ENCODE peak calls at places on chromosome 15, in six cellular contexts. One of them, this sample, is unnamed.

GRCh38 chr15:77804210-77804609 is 171.5 kb upstream of the LINGO1 start:
- DNase-seq in right cardiac atrium: no peak
- DNase-seq in aorta: no peak
- DNase-seq in AG09309: no peak
- DNase-seq in DND-41: no peak
- DNase-seq in transverse colon: no peak
- DNase-seq in this sample: no peak

GRCh38 chr15:65528461-65529060 is 1.7 kb upstream of the HACD3 start:
- DNase-seq in right cardiac atrium: no peak
- DNase-seq in aorta: no peak
- DNase-seq in AG09309: no peak
- DNase-seq in DND-41: no peak
- DNase-seq in transverse colon: no peak
- DNase-seq in this sample: no peak

GRCh38 chr15:64623347-64624024 is 151.9 kb downstream of the RBPMS2 start:
- DNase-seq in right cardiac atrium: no peak
- DNase-seq in aorta: no peak
- DNase-seq in AG09309: peak; percentile 11
- DNase-seq in DND-41: no peak
- DNase-seq in transverse colon: no peak
- DNase-seq in this sample: no peak

GRCh38 chr15:88651971-88652370 is 13.2 kb downstream of the ISG20 start:
- DNase-seq in right cardiac atrium: no peak
- DNase-seq in aorta: no peak
- DNase-seq in AG09309: no peak
- DNase-seq in DND-41: no peak
- DNase-seq in transverse colon: no peak
- DNase-seq in this sample: no peak

GRCh38 chr15:47027322-47027946 is 689.9 kb upstream of the SEMA6D start:
- DNase-seq in right cardiac atrium: no peak
- DNase-seq in aorta: no peak
- DNase-seq in AG09309: no peak
- DNase-seq in DND-41: no peak
- DNase-seq in transverse colon: no peak
- DNase-seq in this sample: no peak

GRCh38 chr15:95994418-95994817 is 336.1 kb upstream of the NR2F2 start:
- DNase-seq in right cardiac atrium: no peak
- DNase-seq in aorta: no peak
- DNase-seq in AG09309: no peak
- DNase-seq in DND-41: no peak
- DNase-seq in transverse colon: no peak
- DNase-seq in this sample: peak; percentile 23

GRCh38 chr15:21261965-21262850 is 178.1 kb downstream of the POTEB3 start:
- DNase-seq in right cardiac atrium: peak; percentile 60
- DNase-seq in aorta: peak; percentile 81
- DNase-seq in AG09309: no peak
- DNase-seq in DND-41: no peak
- DNase-seq in transverse colon: no peak
- DNase-seq in this sample: no peak

GRCh38 chr15:89822951-89823701 is 8.5 kb upstream of the ANPEP start:
- DNase-seq in right cardiac atrium: no peak
- DNase-seq in aorta: no peak
- DNase-seq in AG09309: no peak
- DNase-seq in DND-41: no peak
- DNase-seq in transverse colon: no peak
- DNase-seq in this sample: no peak

GRCh38 chr15:75508741-75509532 is 57.4 kb upstream of the SIN3A start:
- DNase-seq in right cardiac atrium: no peak
- DNase-seq in aorta: no peak
- DNase-seq in AG09309: no peak
- DNase-seq in DND-41: no peak
- DNase-seq in transverse colon: no peak
- DNase-seq in this sample: peak; percentile 39

GRCh38 chr15:76973362-76973743 is 21.6 kb upstream of the PSTPIP1 start:
- DNase-seq in right cardiac atrium: peak; percentile 75
- DNase-seq in aorta: peak; percentile 82
- DNase-seq in AG09309: no peak
- DNase-seq in DND-41: peak; percentile 40
- DNase-seq in transverse colon: no peak
- DNase-seq in this sample: no peak

GRCh38 chr15:28080386-28080785 is 18.7 kb downstream of the OCA2 start:
- DNase-seq in right cardiac atrium: no peak
- DNase-seq in aorta: no peak
- DNase-seq in AG09309: no peak
- DNase-seq in DND-41: no peak
- DNase-seq in transverse colon: no peak
- DNase-seq in this sample: no peak

GRCh38 chr15:33211409-33211808 is 16.9 kb upstream of the FMN1 start:
- DNase-seq in right cardiac atrium: no peak
- DNase-seq in aorta: no peak
- DNase-seq in AG09309: no peak
- DNase-seq in DND-41: no peak
- DNase-seq in transverse colon: peak; percentile 31
- DNase-seq in this sample: no peak

GRCh38 chr15:65862682-65863081 is 6.6 kb upstream of the RAB11A start:
- DNase-seq in right cardiac atrium: no peak
- DNase-seq in aorta: no peak
- DNase-seq in AG09309: no peak
- DNase-seq in DND-41: peak; percentile 64
- DNase-seq in transverse colon: peak; percentile 40
- DNase-seq in this sample: peak; percentile 51

GRCh38 chr15:51621917-51622268 is 678 bp downstream of the DMXL2 start:
- DNase-seq in right cardiac atrium: peak; percentile 72
- DNase-seq in aorta: peak; percentile 80
- DNase-seq in AG09309: no peak
- DNase-seq in DND-41: peak; percentile 53
- DNase-seq in transverse colon: peak; percentile 49
- DNase-seq in this sample: peak; percentile 32

GRCh38 chr15:51623386-51623938 is 891 bp upstream of the DMXL2 start:
- DNase-seq in right cardiac atrium: no peak
- DNase-seq in aorta: no peak
- DNase-seq in AG09309: no peak
- DNase-seq in DND-41: no peak
- DNase-seq in transverse colon: peak; percentile 67
- DNase-seq in this sample: no peak

GRCh38 chr15:51624022-51624421 is 1.5 kb upstream of the DMXL2 start:
- DNase-seq in right cardiac atrium: no peak
- DNase-seq in aorta: no peak
- DNase-seq in AG09309: no peak
- DNase-seq in DND-41: no peak
- DNase-seq in transverse colon: no peak
- DNase-seq in this sample: no peak

GRCh38 chr15:51621155-51621554 is 1.4 kb downstream of the DMXL2 start:
- DNase-seq in right cardiac atrium: no peak
- DNase-seq in aorta: no peak
- DNase-seq in AG09309: no peak
- DNase-seq in DND-41: no peak
- DNase-seq in transverse colon: no peak
- DNase-seq in this sample: no peak

DNA sequence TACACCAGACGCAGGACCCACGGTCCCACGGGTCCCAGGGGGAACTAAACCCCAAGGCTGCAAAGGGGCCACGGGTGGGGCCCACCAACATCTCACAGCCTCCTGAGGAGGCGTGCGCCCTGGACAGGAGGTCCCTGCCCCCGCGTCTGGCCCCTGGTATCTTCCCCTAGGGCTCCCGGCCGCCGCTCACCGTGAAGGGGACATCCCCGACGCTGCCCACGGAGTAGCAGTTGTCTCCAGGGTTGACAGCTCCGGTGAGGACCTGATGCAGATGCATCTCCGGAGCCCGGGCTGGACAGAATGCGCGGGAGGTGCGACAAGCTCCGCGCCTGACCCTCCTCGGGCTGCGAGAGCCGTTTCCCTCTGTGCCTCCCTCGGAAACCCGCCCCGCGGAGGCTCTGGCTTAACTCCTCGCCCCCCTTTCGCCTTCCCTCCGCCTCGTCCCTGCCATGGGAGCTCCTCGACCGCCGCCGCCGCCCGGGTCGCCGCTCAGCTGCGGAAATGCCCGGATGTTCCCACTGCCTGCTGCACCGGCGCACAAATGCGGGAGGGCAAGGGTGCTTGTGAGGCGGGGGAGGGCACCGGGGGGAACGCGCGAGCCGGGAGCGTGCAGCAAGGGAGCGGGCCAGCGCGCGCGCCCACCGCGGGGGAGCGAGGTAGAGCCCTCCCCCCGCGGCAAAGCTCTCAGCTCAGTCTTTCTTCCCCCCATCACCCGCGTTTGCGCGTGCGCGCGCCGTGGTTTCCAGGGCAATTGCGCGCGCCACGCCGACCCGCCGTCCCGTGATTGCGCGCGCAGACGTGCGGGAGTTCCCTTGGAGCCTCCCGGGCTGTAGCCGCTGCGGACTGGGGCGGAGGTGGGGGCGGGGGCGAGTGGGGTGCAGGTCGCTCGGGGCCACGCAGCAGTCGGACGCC is at the start of gene DMXL2:
- DNase-seq in right cardiac atrium: peak; percentile 95
- DNase-seq in aorta: peak; percentile 95
- DNase-seq in AG09309: peak; percentile 29
- DNase-seq in DND-41: peak; percentile 90
- DNase-seq in transverse colon: peak; percentile 82
- DNase-seq in this sample: peak; percentile 60
- H3K4me3 ChIP-seq in right cardiac atrium: peak within 1 kb of the TSS; percentile 64
- H3K4me3 ChIP-seq in aorta: peak within 1 kb of the TSS; percentile 43
- H3K4me3 ChIP-seq in AG09309: peak within 1 kb of the TSS; percentile 87
- H3K4me3 ChIP-seq in DND-41: peak within 1 kb of the TSS; percentile 44
- H3K4me3 ChIP-seq in transverse colon: peak within 1 kb of the TSS; percentile 76
- H3K4me3 ChIP-seq in this sample: peak within 1 kb of the TSS; percentile 83

DNA sequence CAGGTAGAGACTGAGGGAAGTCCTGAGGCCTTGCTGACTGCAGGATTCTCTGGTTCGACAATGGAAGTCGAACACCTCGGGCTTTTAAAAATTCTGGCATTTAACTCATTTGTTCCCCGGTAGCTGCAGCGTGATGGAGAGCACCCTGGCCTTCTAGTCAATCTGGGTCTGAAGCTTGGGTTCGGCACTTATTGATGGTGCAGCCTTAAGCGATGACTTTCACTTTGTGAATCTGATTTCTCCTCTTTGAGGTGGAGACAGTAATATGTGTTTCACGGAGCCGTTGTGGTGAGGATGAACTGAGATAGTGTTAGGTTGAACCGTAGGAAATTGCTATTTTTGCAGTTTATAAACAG is 621 bp upstream of the PARP6 start:
- DNase-seq in right cardiac atrium: no peak
- DNase-seq in aorta: no peak
- DNase-seq in AG09309: no peak
- DNase-seq in DND-41: no peak
- DNase-seq in transverse colon: no peak
- DNase-seq in this sample: no peak
- H3K4me3 ChIP-seq in right cardiac atrium: peak overlapping the region; percentile 30
- H3K4me3 ChIP-seq in aorta: no peak overlapping the region
- H3K4me3 ChIP-seq in AG09309: peak overlapping the region; percentile 40
- H3K4me3 ChIP-seq in DND-41: peak overlapping the region; percentile 44
- H3K4me3 ChIP-seq in transverse colon: peak overlapping the region; percentile 90
- H3K4me3 ChIP-seq in this sample: peak overlapping the region; percentile 84

DNA sequence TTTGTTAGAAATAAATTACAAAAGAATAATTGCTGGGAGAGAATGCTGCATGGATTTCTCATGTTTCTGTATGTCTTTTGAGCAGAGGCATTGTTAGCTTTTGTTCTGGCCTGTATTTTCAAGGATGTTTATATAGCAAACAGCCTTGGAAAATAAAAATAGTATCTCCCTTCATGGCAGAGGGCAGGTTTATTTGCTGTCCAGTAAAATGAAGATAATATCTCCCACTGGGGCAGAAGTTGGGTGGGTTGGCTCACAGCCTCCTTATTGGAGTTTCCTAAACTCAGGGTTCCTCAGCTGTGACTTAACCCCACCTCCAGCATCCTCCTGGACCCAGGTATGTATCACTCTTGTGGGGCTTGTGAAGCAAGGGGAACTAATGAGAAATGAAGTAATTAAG is 43.7 kb upstream of the THSD4 start:
- DNase-seq in right cardiac atrium: no peak
- DNase-seq in aorta: no peak
- DNase-seq in AG09309: no peak
- DNase-seq in DND-41: no peak
- DNase-seq in transverse colon: no peak
- DNase-seq in this sample: no peak
- H3K4me3 ChIP-seq in right cardiac atrium: no peak overlapping the region
- H3K4me3 ChIP-seq in aorta: no peak overlapping the region
- H3K4me3 ChIP-seq in AG09309: no peak overlapping the region
- H3K4me3 ChIP-seq in DND-41: no peak overlapping the region
- H3K4me3 ChIP-seq in transverse colon: no peak overlapping the region
- H3K4me3 ChIP-seq in this sample: no peak overlapping the region

GRCh38 chr15:43103939-43104338 is 1.9 kb downstream of the UBR1 start:
- DNase-seq in right cardiac atrium: no peak
- DNase-seq in aorta: no peak
- DNase-seq in AG09309: no peak
- DNase-seq in DND-41: no peak
- DNase-seq in transverse colon: no peak
- DNase-seq in this sample: no peak
- H3K4me3 ChIP-seq in right cardiac atrium: no peak overlapping the region
- H3K4me3 ChIP-seq in aorta: no peak overlapping the region
- H3K4me3 ChIP-seq in AG09309: no peak overlapping the region
- H3K4me3 ChIP-seq in DND-41: no peak overlapping the region
- H3K4me3 ChIP-seq in transverse colon: no peak overlapping the region
- H3K4me3 ChIP-seq in this sample: no peak overlapping the region

DNA sequence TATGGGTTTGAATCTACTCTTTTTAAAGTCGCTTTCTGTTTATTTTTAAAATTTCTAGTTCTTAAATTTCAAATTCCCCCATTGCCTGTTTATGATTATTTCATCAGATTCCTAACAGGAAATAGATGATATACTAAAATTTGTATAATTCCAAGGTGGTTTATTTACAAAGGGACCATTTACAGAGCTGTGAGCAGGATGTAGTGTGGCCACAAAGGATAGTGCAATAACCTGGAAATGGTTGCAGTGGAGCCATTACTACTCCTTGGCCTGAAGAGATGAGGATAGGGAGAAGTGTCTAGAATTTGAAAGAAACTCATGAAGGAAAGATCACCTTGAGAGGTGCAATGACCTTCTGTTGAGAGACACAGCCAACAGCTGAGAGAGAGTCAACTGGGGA is 58.5 kb upstream of the AP4E1 start:
- DNase-seq in right cardiac atrium: no peak
- DNase-seq in aorta: no peak
- DNase-seq in AG09309: no peak
- DNase-seq in DND-41: no peak
- DNase-seq in transverse colon: no peak
- DNase-seq in this sample: no peak
- H3K4me3 ChIP-seq in right cardiac atrium: no peak overlapping the region
- H3K4me3 ChIP-seq in aorta: no peak overlapping the region
- H3K4me3 ChIP-seq in AG09309: no peak overlapping the region
- H3K4me3 ChIP-seq in DND-41: no peak overlapping the region
- H3K4me3 ChIP-seq in transverse colon: no peak overlapping the region
- H3K4me3 ChIP-seq in this sample: no peak overlapping the region